ENCODE peak calls at places on chromosome 15, in four cellular contexts. W is HepG2, L is neuronal stem cell, X is tibial nerve. E is an unnamed sample. For H3K4me1 and H3K27me3, the result is how much of the 10 kb centered on the place peaks cover.

GRCh38 chr15:51255533-51255932 is 82.9 kb downstream of the CYP19A1 start:
- DNase-seq in W (no peak), X (no peak), L (no peak), E (no peak)

GRCh38 chr15:97961067-97961954 is 808 bp downstream of the ARRDC4 start:
- DNase-seq in L (peak), X (peak), W (peak), E (peak)

GRCh38 chr15:50764331-50765201 is 940 bp downstream of the SPPL2A start:
- DNase-seq in L (no peak), X (no peak), W (no peak), E (no peak)

GRCh38 chr15:92902723-92903587 is 2.8 kb downstream of the CHD2 start:
- DNase-seq in L (no peak), X (no peak), W (no peak), E (no peak)

GRCh38 chr15:42203891-42204290 is 4.2 kb downstream of the VPS39 start:
- DNase-seq in X (no peak), L (no peak), W (no peak), E (no peak)

GRCh38 chr15:28885630-28886430 is at the start of gene APBA2:
- DNase-seq in L (no peak), W (no peak), X (no peak), E (no peak)

GRCh38 chr15:28096411-28096719 is 2.8 kb downstream of the OCA2 start:
- DNase-seq in W (no peak), L (no peak), X (no peak), E (no peak)

GRCh38 chr15:53762916-53763315 is 3.5 kb upstream of the WDR72 start:
- DNase-seq in X (no peak), L (no peak), W (no peak), E (no peak)

GRCh38 chr15:91787198-91787597 is 66.3 kb upstream of the SLCO3A1 start:
- DNase-seq in L (no peak), W (no peak), X (no peak), E (no peak)

GRCh38 chr15:40769310-40770146 is at the start of gene C15orf62:
- DNase-seq in X (no peak), W (no peak), L (no peak), E (no peak)

GRCh38 chr15:42735382-42736165 is 1.4 kb downstream of the CDAN1 start:
- DNase-seq in X (no peak), W (no peak), L (no peak), E (no peak)

GRCh38 chr15:52351206-52351907 is 55.8 kb upstream of the MYO5C start:
- DNase-seq in W (no peak), L (no peak), X (peak), E (no peak)

GRCh38 chr15:29826908-29827307 is 4.6 kb upstream of the TJP1 start:
- DNase-seq in X (no peak), W (no peak), L (no peak), E (no peak)

GRCh38 chr15:66124626-66125025 is 128.9 kb downstream of the MEGF11 start:
- DNase-seq in L (no peak), X (no peak), W (no peak), E (no peak)

GRCh38 chr15:80107204-80107603 is 45.6 kb upstream of the FAH start:
- DNase-seq in X (no peak), L (no peak), W (no peak), E (no peak)

GRCh38 chr15:60538129-60538528 is 59.2 kb upstream of the ICE2 start:
- DNase-seq in W (no peak), X (no peak), L (no peak), E (no peak)

GRCh38 chr15:30941520-30941919 is 37.8 kb downstream of the FAN1 start:
- DNase-seq in W (no peak), L (no peak), X (no peak), E (no peak)

GRCh38 chr15:69026355-69026754 is 11.9 kb downstream of the NOX5 start:
- DNase-seq in L (no peak), X (no peak), W (no peak), E (no peak)

GRCh38 chr15:69021895-69022294 is 7.4 kb downstream of the NOX5 start:
- DNase-seq in W (no peak), L (no peak), X (no peak), E (no peak)

GRCh38 chr15:69027976-69028518 is 13.6 kb downstream of the NOX5 start:
- DNase-seq in W (no peak), L (no peak), X (no peak), E (no peak)

GRCh38 chr15:69031013-69032001 is 16.8 kb downstream of the NOX5 start:
- DNase-seq in X (peak), L (peak), W (no peak), E (no peak)

DNA sequence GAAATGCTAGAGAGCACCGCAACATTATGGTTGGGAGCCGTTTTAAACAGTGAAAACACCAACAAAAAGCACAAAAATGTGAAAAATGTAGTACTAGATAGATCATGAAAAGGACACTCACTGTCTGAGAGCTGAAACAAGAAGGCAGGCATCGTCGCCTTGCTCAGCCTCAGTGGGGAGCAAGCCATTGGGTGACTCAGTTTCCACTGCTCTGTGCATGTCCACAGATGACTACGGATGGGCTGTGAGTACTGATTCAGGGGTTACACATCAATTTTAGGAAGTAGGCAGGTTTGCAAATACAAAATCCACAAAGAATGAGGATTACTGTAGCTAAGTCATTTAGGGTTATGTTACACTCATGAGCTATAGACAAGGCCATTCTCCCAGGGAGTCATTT is 10.8 kb downstream of the NOX5 start:
- DNase-seq in L (no peak), X (no peak), W (no peak), E (no peak)
- H3K27ac ChIP-seq in L (no peak), X (no peak), W (no peak), E (no peak)

GRCh38 chr15:67149859-67150824 is 84.7 kb downstream of the SMAD3 start:
- DNase-seq in W (peak), L (peak), X (no peak), E (peak)
- H3K4me1 ChIP-seq in W (half or more), L (half or more), X (under half), E (under half)

GRCh38 chr15:73926191-73927002 is at the start of gene LOXL1:
- DNase-seq in W (peak), X (peak), L (peak), E (peak)

GRCh38 chr15:73928971-73929627 is 2.8 kb downstream of the LOXL1 start:
- DNase-seq in X (no peak), W (no peak), L (no peak), E (no peak)

GRCh38 chr15:73928241-73928579 is 1.9 kb downstream of the LOXL1 start:
- DNase-seq in L (no peak), X (no peak), W (no peak), E (no peak)

GRCh38 chr15:73927003-73927475 is 777 bp downstream of the LOXL1 start:
- DNase-seq in W (no peak), X (no peak), L (no peak), E (peak)

GRCh38 chr15:73927476-73928240 is 1.4 kb downstream of the LOXL1 start:
- DNase-seq in X (no peak), L (no peak), W (no peak), E (peak)
- H3K27me3 ChIP-seq in X (under half), L (under half), W (under half), E (under half)

GRCh38 chr15:39719109-39719508 is 63.5 kb downstream of the FSIP1 start:
- DNase-seq in L (no peak), X (no peak), W (no peak), E (no peak)

GRCh38 chr15:39717134-39717533 is 65.5 kb downstream of the FSIP1 start:
- DNase-seq in W (peak), X (no peak), L (no peak), E (no peak)

GRCh38 chr15:39721893-39722292 is 60.7 kb downstream of the FSIP1 start:
- DNase-seq in L (no peak), W (no peak), X (no peak), E (no peak)

GRCh38 chr15:39720721-39721611 is 61.7 kb downstream of the FSIP1 start:
- DNase-seq in W (no peak), L (no peak), X (no peak), E (no peak)

GRCh38 chr15:39720081-39720480 is 62.6 kb downstream of the FSIP1 start:
- DNase-seq in L (no peak), W (no peak), X (no peak), E (no peak)
- H3K27ac ChIP-seq in L (no peak), W (no peak), X (no peak), E (no peak)